ENCODE peak calls at places on chromosomes 2 and 18, in six cellular contexts. E is GM20000, J is HFF-Myc, C is Panc1, Q is heart left ventricle, A is GM12865. O is an unnamed sample.

GRCh38 chr2:181456660-181457120 is 496 bp upstream of the ITGA4 start:
- DNase-seq in A (peak; percentile 95), Q (peak; percentile 44), C (no peak), E (peak; percentile 67), J (no peak), O (peak; percentile 32)

GRCh38 chr2:38933653-38934052 is 44.0 kb downstream of the ARHGEF33 start:
- DNase-seq in C (no peak), A (no peak), J (peak; percentile 79), E (no peak), Q (no peak), O (no peak)

GRCh38 chr2:28586864-28587263 is 91.0 kb downstream of the PLB1 start:
- DNase-seq in J (no peak), A (peak; percentile 73), C (no peak), E (peak; percentile 32), Q (no peak), O (no peak)

GRCh38 chr18:22932885-22933205 is 283 bp upstream of the RBBP8 start:
- DNase-seq in E (no peak), C (peak; percentile 32), Q (no peak), J (no peak), A (no peak), O (no peak)

GRCh38 chr2:122980672-122981071 is 1044.4 kb upstream of the CNTNAP5 start:
- DNase-seq in A (no peak), J (no peak), Q (peak; percentile 35), C (no peak), E (no peak), O (no peak)

GRCh38 chr2:127721978-127722355 is 20.7 kb downstream of the SFT2D3 start:
- DNase-seq in A (no peak), E (no peak), Q (no peak), J (no peak), C (no peak), O (no peak)

GRCh38 chr2:190280565-190281330 is 38.9 kb downstream of the HIBCH start:
- DNase-seq in C (no peak), E (no peak), A (no peak), J (no peak), Q (no peak), O (peak; percentile 49)

GRCh38 chr18:79849328-79850207 is 51.8 kb downstream of the KCNG2 start:
- DNase-seq in J (no peak), A (no peak), E (no peak), Q (no peak), C (no peak), O (no peak)

GRCh38 chr2:55887906-55888625 is 35.5 kb downstream of the EFEMP1 start:
- DNase-seq in J (peak; percentile 63), Q (no peak), E (no peak), C (no peak), A (no peak), O (no peak)

GRCh38 chr18:13086906-13087305 is 95.7 kb downstream of the CEP192 start:
- DNase-seq in Q (no peak), E (no peak), C (no peak), J (no peak), A (no peak), O (no peak)

GRCh38 chr18:33928226-33928625 is 296.5 kb downstream of the NOL4 start:
- DNase-seq in E (no peak), A (no peak), C (no peak), J (no peak), Q (no peak), O (no peak)

GRCh38 chr2:9693138-9693520 is 62.3 kb upstream of the YWHAQ start:
- DNase-seq in J (no peak), C (no peak), A (peak; percentile 66), Q (peak; percentile 69), E (no peak), O (no peak)

GRCh38 chr2:60644942-60645341 is 91.5 kb upstream of the BCL11A start:
- DNase-seq in E (no peak), A (no peak), C (no peak), Q (peak; percentile 28), J (no peak), O (no peak)

GRCh38 chr18:67776929-67777328 is 260.4 kb upstream of the DSEL start:
- DNase-seq in Q (no peak), C (no peak), E (no peak), A (no peak), J (no peak), O (no peak)

GRCh38 chr18:42929857-42930256 is 185.6 kb downstream of the RIT2 start:
- DNase-seq in J (peak; percentile 10), E (no peak), A (no peak), C (no peak), Q (no peak), O (no peak)

GRCh38 chr2:57877811-57878572 is 168.6 kb upstream of the VRK2 start:
- DNase-seq in C (no peak), Q (no peak), E (no peak), J (no peak), A (no peak), O (no peak)

GRCh38 chr2:239369631-239370161 is 31.1 kb downstream of the HDAC4 start:
- DNase-seq in A (peak; percentile 87), C (no peak), J (peak; percentile 48), E (peak; percentile 74), Q (no peak), O (peak; percentile 87)

GRCh38 chr2:183347969-183348368 is 223.7 kb downstream of the NUP35 start:
- DNase-seq in E (no peak), C (no peak), J (no peak), A (no peak), Q (no peak), O (no peak)

GRCh38 chr2:183349046-183349445 is 224.8 kb downstream of the NUP35 start:
- DNase-seq in J (no peak), A (no peak), Q (no peak), C (no peak), E (no peak), O (no peak)

DNA sequence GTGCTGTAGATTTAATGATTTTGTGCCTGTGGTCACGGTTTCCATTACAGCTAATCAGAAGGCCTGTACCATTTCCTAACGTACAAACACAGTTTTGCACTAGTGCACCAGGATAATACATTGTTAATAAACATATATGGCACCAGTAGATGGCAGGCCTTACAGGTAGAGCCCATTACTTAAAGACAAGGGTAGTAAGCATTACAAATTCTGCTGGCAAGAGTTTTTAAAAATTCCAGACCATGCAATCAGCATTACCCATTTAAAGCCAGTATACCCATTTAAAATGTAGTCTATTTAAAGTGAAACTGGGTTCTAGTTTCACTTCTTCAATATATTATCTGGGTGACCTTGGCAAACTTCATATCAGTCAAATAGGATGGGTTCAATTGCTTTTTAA is 224.2 kb downstream of the NUP35 start:
- DNase-seq in C (no peak), Q (no peak), E (no peak), J (no peak), A (peak; percentile 9), O (no peak)
- TF ChIP-seq CTCF in C (peak; percentile 8), Q (no peak), E (no peak), J (no peak), A (no peak), O (no peak)

GRCh38 chr2:175454953-175455389 is 273.5 kb upstream of the ATP5MC3 start:
- DNase-seq in C (no peak), Q (no peak), J (no peak), A (no peak), E (no peak), O (no peak)
- TF ChIP-seq CTCF in C (no peak), Q (no peak), J (no peak), A (no peak), E (no peak), O (no peak)

DNA sequence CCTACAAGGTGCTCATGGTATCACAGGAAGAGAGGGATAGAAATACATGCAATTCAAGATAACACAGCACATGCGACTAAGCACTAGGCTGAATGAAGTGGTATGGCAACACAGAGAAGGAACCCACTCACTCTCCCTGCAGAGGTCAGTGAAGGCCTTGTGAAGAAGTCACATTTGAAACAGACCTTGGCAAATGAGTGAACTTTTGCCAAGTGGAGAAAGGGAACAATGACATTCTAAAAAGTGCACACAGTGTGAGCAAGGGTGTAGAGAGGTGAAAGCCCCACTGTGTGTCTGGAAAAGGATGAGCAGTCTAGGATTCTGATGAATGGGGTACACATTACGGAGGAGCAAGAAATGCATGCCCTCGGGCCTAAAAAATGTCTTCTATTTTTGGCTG is 23.3 kb downstream of the KLF7 start:
- DNase-seq in C (no peak), Q (no peak), J (no peak), E (peak; percentile 11), A (peak; percentile 33), O (no peak)
- TF ChIP-seq CTCF in C (peak; percentile 17), Q (peak; percentile 16), J (no peak), E (no peak), A (peak; percentile 12), O (peak; percentile 25)

GRCh38 chr2:18455256-18455862 is 105.1 kb downstream of the RDH14 start:
- DNase-seq in E (no peak), A (no peak), C (no peak), J (no peak), Q (no peak), O (no peak)
- TF ChIP-seq CTCF in E (no peak), A (no peak), C (peak; percentile 10), J (peak; percentile 53), Q (peak; percentile 16), O (no peak)

DNA sequence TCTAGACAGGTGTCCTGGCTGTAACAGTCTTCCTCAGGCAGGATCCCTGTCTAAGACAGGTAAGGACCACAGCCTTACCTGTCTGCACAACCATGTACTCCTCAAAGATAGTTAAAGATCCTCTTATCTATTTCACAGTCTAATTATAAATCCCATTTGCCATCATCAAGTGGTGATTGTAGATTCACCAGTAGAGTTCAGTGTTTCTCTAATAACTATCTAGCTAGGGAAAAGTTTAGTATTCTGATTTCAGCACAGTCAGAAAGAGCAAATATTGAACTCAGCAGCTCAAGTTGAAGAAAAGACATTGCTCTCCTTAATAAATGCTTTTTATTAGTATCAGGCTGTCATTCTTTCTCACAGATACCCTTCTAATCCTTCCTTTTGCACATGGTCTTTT is 1305.5 kb upstream of the NXPH2 start:
- DNase-seq in E (no peak), Q (no peak), C (no peak), J (no peak), A (no peak), O (no peak)
- TF ChIP-seq CTCF in E (no peak), Q (no peak), C (no peak), J (no peak), A (no peak), O (no peak)

DNA sequence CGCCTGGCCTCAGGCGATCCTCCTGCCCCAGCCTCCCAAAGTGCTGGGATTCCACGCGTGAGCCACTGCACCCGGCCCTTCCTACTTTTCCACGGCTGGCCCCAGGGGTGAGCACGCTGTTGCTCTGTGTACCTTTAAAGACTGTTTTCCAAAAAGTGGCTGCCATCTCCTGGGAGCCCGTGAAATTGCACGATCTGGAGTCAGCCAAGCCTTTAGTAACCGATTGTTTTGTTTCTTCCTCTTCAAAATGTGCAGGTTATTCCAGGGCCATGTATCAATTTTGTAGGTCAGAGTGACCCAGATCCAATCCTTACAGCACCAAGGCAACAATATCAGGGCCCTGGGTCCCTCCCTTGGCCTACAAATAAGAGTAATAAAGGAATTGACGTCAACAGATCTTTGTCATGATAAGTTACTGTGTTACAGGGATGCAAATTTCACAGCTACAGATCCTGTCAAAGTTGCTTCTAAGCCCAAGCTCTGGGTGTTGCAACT is 135.6 kb upstream of the ZNF236 start:
- DNase-seq in C (peak; percentile 22), J (no peak), E (peak; percentile 58), A (peak; percentile 48), Q (peak; percentile 54), O (peak; percentile 58)
- TF ChIP-seq CTCF in C (no peak), J (peak; percentile 71), E (peak; percentile 39), A (peak; percentile 53), Q (peak; percentile 68), O (peak; percentile 64)